ENCODE peak calls at places on chromosomes 4 and X, in six cellular contexts. C, E, L, G, M and V are unnamed samples. For H3K36me3, the result is how much of the 10 kb centered on the place peaks cover.

GRCh38 chr4:38131371-38132139 is 171.4 kb downstream of the PTTG2 start:
- DNase-seq in M (peak), G (peak), E (peak), C (peak), L (peak), V (peak)

GRCh38 chr4:6250235-6250983 is 19.2 kb upstream of the WFS1 start:
- DNase-seq in M (no peak), G (peak), L (peak), C (peak), E (peak), V (peak)

GRCh38 chrX:155876704-155877103 is 4.4 kb upstream of the VAMP7 start:
- DNase-seq in C (no peak), M (no peak), L (no peak), G (no peak), E (no peak), V (no peak)

GRCh38 chr4:74659576-74660411 is 134.5 kb downstream of the BTC start:
- DNase-seq in C (peak), E (no peak), G (no peak), L (peak), M (peak), V (no peak)

GRCh38 chr4:168528131-168528949 is 31.5 kb downstream of the PALLD start:
- DNase-seq in L (peak), G (no peak), C (no peak), E (no peak), M (no peak), V (no peak)

GRCh38 chr4:1683371-1683902 is 676 bp downstream of the FAM53A start:
- DNase-seq in G (no peak), E (peak), M (peak), L (peak), C (peak), V (no peak)

GRCh38 chrX:31546130-31546529 is 474.3 kb upstream of the FTHL17 start:
- DNase-seq in C (peak), G (no peak), E (no peak), M (no peak), L (peak), V (no peak)

GRCh38 chr4:111641813-111642579 is 503.3 kb upstream of the FAM241A start:
- DNase-seq in C (peak), L (peak), G (no peak), M (peak), E (no peak), V (peak)

GRCh38 chr4:27360651-27361347 is 500.2 kb downstream of the STIM2 start:
- DNase-seq in C (no peak), G (no peak), M (no peak), E (no peak), L (peak), V (no peak)

GRCh38 chr4:2934077-2934812 is 29.0 kb downstream of the NOP14 start:
- DNase-seq in L (peak), E (peak), M (peak), G (peak), C (peak), V (peak)

GRCh38 chr4:110119347-110119746 is 79.1 kb downstream of the ELOVL6 start:
- DNase-seq in G (no peak), L (peak), M (no peak), C (no peak), E (no peak), V (peak)

GRCh38 chrX:40931921-40932320 is 153.3 kb upstream of the USP9X start:
- DNase-seq in L (no peak), M (no peak), C (no peak), G (no peak), E (no peak), V (no peak)

GRCh38 chr4:169818063-169818679 is 60.4 kb upstream of the HPF1 start:
- DNase-seq in E (no peak), C (no peak), G (no peak), M (no peak), L (no peak), V (peak)

GRCh38 chr4:4866124-4866832 is 6.8 kb downstream of the MSX1 start:
- DNase-seq in M (no peak), E (no peak), C (no peak), L (peak), G (no peak), V (no peak)

GRCh38 chr4:61003301-61003700 is 196.8 kb upstream of the ADGRL3 start:
- DNase-seq in M (no peak), E (no peak), C (no peak), L (no peak), G (no peak), V (no peak)

GRCh38 chrX:23292979-23293651 is 41.5 kb upstream of the PTCHD1 start:
- DNase-seq in C (no peak), L (no peak), E (no peak), M (no peak), G (no peak), V (no peak)

GRCh38 chr4:158170691-158171455 is 2.0 kb downstream of the GASK1B start:
- DNase-seq in M (peak), E (no peak), G (no peak), C (peak), L (peak), V (no peak)

GRCh38 chr4:54226399-54227260 is 2.5 kb upstream of the PDGFRA start:
- DNase-seq in M (peak), C (peak), E (no peak), G (no peak), L (peak), V (no peak)

GRCh38 chrX:145213504-145213903 is 33.8 kb upstream of the SPANXN1 start:
- DNase-seq in M (no peak), C (no peak), G (no peak), E (no peak), L (no peak), V (peak)

GRCh38 chr4:5971077-5971447 is 47.2 kb downstream of the C4orf50 start:
- DNase-seq in G (no peak), M (no peak), L (no peak), E (no peak), C (no peak), V (no peak)

GRCh38 chr4:159358226-159358625 is 255.3 kb downstream of the RAPGEF2 start:
- DNase-seq in E (no peak), M (no peak), C (no peak), G (no peak), L (peak), V (no peak)

GRCh38 chr4:159357350-159357749 is 254.5 kb downstream of the RAPGEF2 start:
- DNase-seq in E (no peak), L (no peak), G (no peak), M (no peak), C (no peak), V (no peak)

GRCh38 chr4:159353422-159354116 is 250.7 kb downstream of the RAPGEF2 start:
- DNase-seq in E (no peak), L (no peak), M (no peak), C (no peak), G (no peak), V (no peak)

GRCh38 chr4:159352609-159353008 is 249.7 kb downstream of the RAPGEF2 start:
- DNase-seq in E (no peak), G (no peak), C (no peak), L (no peak), M (no peak), V (no peak)

GRCh38 chr4:159355456-159355855 is 252.6 kb downstream of the RAPGEF2 start:
- DNase-seq in E (no peak), L (no peak), C (no peak), M (no peak), G (no peak), V (no peak)
- H3K36me3 ChIP-seq in E (under half), L (under half), C (under half), M (under half), G (under half), V (under half)

DNA sequence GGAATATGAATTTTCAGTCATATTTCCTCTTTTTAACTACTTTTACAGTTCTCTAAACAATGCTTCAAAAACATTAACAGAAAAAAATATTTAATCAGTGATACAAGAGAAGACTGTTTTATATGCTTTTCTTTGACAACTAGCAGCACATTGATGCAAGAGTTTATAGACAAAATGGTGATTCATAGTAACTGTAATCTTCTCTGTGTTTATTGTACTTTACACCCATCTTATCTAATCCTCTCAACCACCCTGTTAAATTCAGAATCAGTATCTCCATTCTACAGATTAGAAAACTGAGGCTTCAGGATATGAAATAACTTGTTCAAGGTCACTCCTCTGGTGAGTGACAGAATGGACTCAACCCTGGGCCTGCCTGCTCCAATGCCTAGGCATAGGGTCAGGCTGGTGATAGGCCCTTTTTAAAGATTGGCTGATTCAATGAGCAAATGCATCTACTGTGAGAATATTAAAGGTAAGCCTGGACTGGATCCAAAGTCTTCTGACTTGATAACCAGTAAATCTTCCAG is 26.1 kb upstream of the TMEM184C start:
- DNase-seq in G (no peak), M (no peak), C (no peak), L (peak), E (no peak), V (no peak)
- H3K36me3 ChIP-seq in G (under half), M (under half), C (under half), L (under half), E (under half), V (under half)

DNA sequence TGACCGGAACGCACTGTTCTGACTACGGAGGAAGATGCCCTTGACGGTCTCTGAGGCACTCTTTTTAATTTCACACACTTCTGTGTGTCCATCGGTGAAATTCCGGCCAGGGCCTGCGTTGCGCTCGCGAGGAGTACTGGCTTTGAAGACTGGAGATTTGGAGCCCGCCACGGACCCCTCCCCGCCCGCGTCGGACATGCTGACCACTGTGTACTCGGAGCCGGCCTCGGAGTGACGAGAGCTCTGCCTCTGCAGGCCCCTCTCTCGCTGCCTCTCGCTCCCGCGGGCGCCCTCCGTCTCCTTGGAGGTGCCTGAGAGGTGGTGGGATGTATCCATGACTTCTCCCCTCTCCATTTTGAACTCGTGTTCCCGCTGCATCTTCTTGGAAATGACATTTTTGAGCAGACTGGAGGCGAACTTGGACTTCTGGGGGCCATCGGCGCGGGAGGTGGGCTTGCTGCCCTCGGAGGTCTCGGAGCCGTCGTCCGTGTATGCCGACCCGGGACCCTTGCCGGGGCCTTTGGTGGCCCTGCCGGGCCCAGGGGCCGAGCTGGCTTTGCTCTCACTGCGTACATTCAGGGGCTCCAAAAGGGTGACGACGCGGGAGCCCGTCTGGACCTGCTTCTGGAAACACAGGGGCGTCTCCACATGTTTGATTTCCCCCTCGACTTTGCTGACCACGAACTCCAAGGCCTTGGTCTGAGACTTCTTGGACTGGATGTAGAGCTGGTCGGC is 5.7 kb downstream of the C4orf54 start:
- DNase-seq in E (no peak), M (no peak), L (no peak), C (no peak), G (no peak), V (no peak)
- H3K36me3 ChIP-seq in E (under half), M (under half), L (under half), C (under half), G (under half), V (under half)

DNA sequence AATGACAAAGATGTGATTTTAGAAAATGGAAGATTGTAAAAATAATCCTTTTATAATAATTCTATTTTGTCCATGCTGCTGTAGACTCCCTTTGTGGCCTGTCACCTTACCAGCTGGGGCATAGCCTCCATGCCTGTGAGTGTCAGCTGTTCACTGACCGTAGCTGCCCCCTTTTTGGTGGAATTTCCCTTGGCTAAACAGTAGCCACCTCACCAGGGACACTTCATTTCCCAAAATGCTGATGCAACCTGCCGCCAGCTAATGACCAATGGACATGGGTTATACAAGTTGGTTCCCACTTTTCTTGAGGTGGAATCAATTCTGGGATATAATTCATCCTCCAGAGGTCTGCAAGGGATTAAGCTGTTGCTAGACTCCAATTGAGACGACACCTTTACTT is 368.4 kb downstream of the PRDM5 start:
- DNase-seq in M (no peak), E (no peak), L (no peak), C (no peak), G (no peak), V (no peak)
- H3K36me3 ChIP-seq in M (under half), E (under half), L (under half), C (under half), G (under half), V (under half)